ENCODE peak calls at places on chromosomes 7 and 10, in eight cellular contexts. B, A, C, F, W, H, S and Q are unnamed samples.

GRCh38 chr7:43721193-43721806 is 8.0 kb downstream of the COA1 start:
- DNase-seq in B (peak), A (no peak), C (peak), F (no peak), W (peak), H (peak), S (no peak), Q (no peak)

GRCh38 chr10:17410907-17411306 is 43.5 kb downstream of the ST8SIA6 start:
- DNase-seq in B (no peak), A (no peak), C (no peak), F (no peak), W (no peak), H (no peak), S (no peak), Q (no peak)

GRCh38 chr7:94297397-94297838 is 97.3 kb upstream of the COL1A2 start:
- DNase-seq in B (peak), A (no peak), C (peak), F (no peak), W (peak), H (no peak), S (no peak), Q (no peak)

GRCh38 chr10:89156161-89156560 is 51.0 kb downstream of the CH25H start:
- DNase-seq in B (no peak), A (no peak), C (no peak), F (no peak), W (no peak), H (peak), S (no peak), Q (no peak)

GRCh38 chr7:36765605-36766004 is 41.3 kb upstream of the AOAH start:
- DNase-seq in B (no peak), A (no peak), C (no peak), F (no peak), W (no peak), H (no peak), S (no peak), Q (no peak)

GRCh38 chr10:101574354-101574753 is 13.7 kb downstream of the POLL start:
- DNase-seq in B (no peak), A (no peak), C (no peak), F (no peak), W (no peak), H (no peak), S (no peak), Q (no peak)

GRCh38 chr10:100043796-100044195 is 34.0 kb upstream of the DNMBP start:
- DNase-seq in B (no peak), A (no peak), C (peak), F (no peak), W (peak), H (no peak), S (no peak), Q (no peak)

GRCh38 chr7:36615877-36616276 is 108.4 kb downstream of the AOAH start:
- DNase-seq in B (no peak), A (no peak), C (no peak), F (no peak), W (no peak), H (no peak), S (no peak), Q (no peak)

GRCh38 chr7:101589052-101589451 is 40.0 kb downstream of the MYL10 start:
- DNase-seq in B (no peak), A (no peak), C (no peak), F (no peak), W (no peak), H (no peak), S (no peak), Q (no peak)

GRCh38 chr10:81514811-81515210 is 360.2 kb upstream of the NRG3 start:
- DNase-seq in B (no peak), A (no peak), C (no peak), F (no peak), W (no peak), H (no peak), S (no peak), Q (no peak)

GRCh38 chr7:131328387-131329175 is 905 bp downstream of the MKLN1 start:
- DNase-seq in B (no peak), A (no peak), C (peak), F (no peak), W (peak), H (peak), S (no peak), Q (no peak)

GRCh38 chr10:3319811-3320226 is 147.2 kb upstream of the PITRM1 start:
- DNase-seq in B (no peak), A (no peak), C (no peak), F (no peak), W (no peak), H (no peak), S (no peak), Q (no peak)

GRCh38 chr7:152173372-152174070 is 148.0 kb downstream of the GALNT11 start:
- DNase-seq in B (no peak), A (no peak), C (no peak), F (no peak), W (no peak), H (no peak), S (no peak), Q (no peak)

GRCh38 chr7:48244902-48245301 is 73.6 kb downstream of the ABCA13 start:
- DNase-seq in B (no peak), A (no peak), C (no peak), F (no peak), W (peak), H (peak), S (no peak), Q (no peak)

GRCh38 chr7:41537024-41537423 is 165.9 kb downstream of the INHBA start:
- DNase-seq in B (no peak), A (no peak), C (no peak), F (no peak), W (no peak), H (no peak), S (no peak), Q (no peak)

GRCh38 chr7:158611541-158611940 is 23.9 kb upstream of the PTPRN2 start:
- DNase-seq in B (no peak), A (no peak), C (no peak), F (no peak), W (no peak), H (no peak), S (no peak), Q (no peak)

GRCh38 chr7:82235710-82236109 is 207.9 kb downstream of the CACNA2D1 start:
- DNase-seq in B (no peak), A (no peak), C (no peak), F (no peak), W (peak), H (no peak), S (no peak), Q (no peak)

GRCh38 chr7:9091282-9091681 is 657.9 kb downstream of the NXPH1 start:
- DNase-seq in B (no peak), A (no peak), C (peak), F (no peak), W (no peak), H (no peak), S (no peak), Q (no peak)

GRCh38 chr10:119136084-119136483 is 29.4 kb downstream of the SFXN4 start:
- DNase-seq in B (no peak), A (no peak), C (no peak), F (no peak), W (peak), H (no peak), S (no peak), Q (no peak)

GRCh38 chr10:76297787-76298281 is 866.4 kb downstream of the LRMDA start:
- DNase-seq in B (no peak), A (no peak), C (no peak), F (no peak), W (no peak), H (no peak), S (no peak), Q (no peak)

GRCh38 chr10:71292624-71293445 is 26.2 kb upstream of the SLC29A3 start:
- DNase-seq in B (no peak), A (no peak), C (no peak), F (no peak), W (no peak), H (no peak), S (no peak), Q (no peak)

GRCh38 chr10:132450825-132451505 is 54.0 kb downstream of the PWWP2B start:
- DNase-seq in B (no peak), A (peak), C (no peak), F (no peak), W (no peak), H (no peak), S (no peak), Q (no peak)

GRCh38 chr10:30784896-30785605 is 155.5 kb upstream of the LYZL2 start:
- DNase-seq in B (no peak), A (peak), C (no peak), F (no peak), W (peak), H (peak), S (no peak), Q (peak)

GRCh38 chr7:119572541-119572940 is 700.4 kb upstream of the KCND2 start:
- DNase-seq in B (no peak), A (no peak), C (no peak), F (no peak), W (no peak), H (no peak), S (no peak), Q (no peak)

GRCh38 chr7:12360948-12361347 is 42.7 kb downstream of the VWDE start:
- DNase-seq in B (no peak), A (no peak), C (peak), F (no peak), W (no peak), H (no peak), S (no peak), Q (no peak)

GRCh38 chr7:95110707-95111106 is 203.3 kb downstream of the PPP1R9A start:
- DNase-seq in B (no peak), A (no peak), C (no peak), F (no peak), W (no peak), H (no peak), S (no peak), Q (no peak)

GRCh38 chr10:102605712-102606111 is 38.6 kb upstream of the TRIM8 start:
- DNase-seq in B (no peak), A (no peak), C (no peak), F (no peak), W (no peak), H (no peak), S (no peak), Q (no peak)